ENCODE peak calls at places on chromosomes 12 and 14, in nine cellular contexts. D is foreskin fibroblast; P is Calu3; H is Caco-2; V is HT-29; I is activated CD4-positive, alpha-beta T cell treated with anti-CD3 and anti-CD28 coated beads, Interleukin-2, amount 50 U/mL, for 1 hour; F is adipocyte; Q is smooth muscle cell of the brain vasculature; W is tibial artery. E is an unnamed sample.
A peak's percentile ranks its signal among the peaks of the same experiment; 100 is the strongest.

GRCh38 chr14:93967637-93968250 is 8.6 kb downstream of the ASB2 start:
- DNase-seq in P (no peak), V (no peak), F (no peak), W (no peak), I (no peak), H (no peak), Q (no peak), D (no peak), E (no peak)

GRCh38 chr12:14272954-14273910 is 92.2 kb upstream of the ATF7IP start:
- DNase-seq in P (no peak), V (no peak), H (no peak), D (no peak), W (no peak), Q (no peak), F (no peak), I (no peak), E (no peak)

GRCh38 chr14:20805485-20805884 is 2.8 kb upstream of the RNASE1 start:
- DNase-seq in D (no peak), Q (no peak), F (no peak), P (no peak), I (no peak), W (no peak), V (no peak), H (no peak), E (no peak)

GRCh38 chr12:52865090-52865944 is 16.5 kb upstream of the KRT78 start:
- DNase-seq in I (no peak), Q (peak; percentile 52), F (peak; percentile 86), W (peak; percentile 56), V (peak; percentile 89), H (peak; percentile 83), P (peak; percentile 78), D (peak; percentile 82), E (no peak)

GRCh38 chr12:78683031-78683430 is 181.5 kb upstream of the SYT1 start:
- DNase-seq in W (no peak), Q (no peak), H (no peak), V (no peak), P (no peak), I (no peak), D (no peak), F (no peak), E (no peak)

GRCh38 chr12:117279606-117280005 is 81.8 kb downstream of the NOS1 start:
- DNase-seq in W (no peak), F (no peak), P (no peak), V (no peak), H (no peak), Q (no peak), I (no peak), D (no peak), E (no peak)

GRCh38 chr12:84661732-84662326 is 250.8 kb downstream of the SLC6A15 start:
- DNase-seq in Q (no peak), H (no peak), F (peak; percentile 55), V (no peak), P (no peak), W (no peak), D (peak; percentile 76), I (no peak), E (no peak)

GRCh38 chr12:51678086-51678724 is 87.2 kb downstream of the SCN8A start:
- DNase-seq in W (no peak), D (peak; percentile 82), P (peak; percentile 45), F (peak; percentile 63), Q (no peak), H (peak; percentile 64), I (peak; percentile 12), V (peak; percentile 70), E (no peak)

GRCh38 chr12:57889541-57889989 is 43.0 kb upstream of the CTDSP2 start:
- DNase-seq in D (peak; percentile 93), P (no peak), Q (no peak), W (peak; percentile 86), H (no peak), V (peak; percentile 16), I (no peak), F (peak; percentile 84), E (no peak)

GRCh38 chr14:76268013-76268376 is 107.9 kb upstream of the ESRRB start:
- DNase-seq in H (no peak), W (no peak), V (no peak), I (no peak), Q (no peak), F (no peak), P (no peak), D (no peak), E (no peak)

GRCh38 chr12:94571556-94571955 is 78.8 kb downstream of the TMCC3 start:
- DNase-seq in D (peak; percentile 78), V (peak; percentile 90), P (peak; percentile 83), F (no peak), H (peak; percentile 83), W (no peak), Q (peak; percentile 68), I (no peak), E (no peak)

GRCh38 chr12:56634837-56635538 is 4.9 kb upstream of the BAZ2A start:
- DNase-seq in F (peak; percentile 79), V (peak; percentile 92), Q (no peak), D (peak; percentile 96), P (peak; percentile 88), W (peak; percentile 67), I (peak; percentile 58), H (peak; percentile 90), E (peak; percentile 53)

GRCh38 chr12:51818567-51819300 is 29.8 kb downstream of the FIGNL2 start:
- DNase-seq in D (peak; percentile 92), W (no peak), H (no peak), F (peak; percentile 67), Q (no peak), P (no peak), I (no peak), V (no peak), E (no peak)

GRCh38 chr12:103783744-103784664 is 57.0 kb downstream of the NT5DC3 start:
- DNase-seq in I (no peak), W (no peak), V (no peak), H (no peak), Q (no peak), F (no peak), D (no peak), P (no peak), E (no peak)

GRCh38 chr12:52254180-52254964 is 20.1 kb upstream of the KRT86 start:
- DNase-seq in H (no peak), Q (no peak), V (no peak), I (no peak), D (no peak), P (peak; percentile 12), W (no peak), F (no peak), E (no peak)

GRCh38 chr12:108773798-108774788 is 42.8 kb upstream of the CORO1C start:
- DNase-seq in D (peak; percentile 88), F (peak; percentile 81), P (peak; percentile 57), W (peak; percentile 91), V (peak; percentile 83), I (no peak), H (no peak), Q (peak; percentile 46), E (no peak)

GRCh38 chr14:38042356-38042755 is 165.3 kb upstream of the SSTR1 start:
- DNase-seq in F (peak; percentile 79), H (no peak), I (no peak), V (peak; percentile 13), D (peak; percentile 77), P (no peak), W (no peak), Q (peak; percentile 3), E (no peak)

GRCh38 chr14:102930138-102930752 is 7.8 kb downstream of the AMN start:
- DNase-seq in Q (no peak), W (no peak), P (no peak), V (no peak), D (peak; percentile 30), I (no peak), F (peak; percentile 17), H (no peak), E (no peak)

GRCh38 chr12:107541001-107541400 is 144.6 kb upstream of the PWP1 start:
- DNase-seq in F (no peak), Q (no peak), D (no peak), V (no peak), P (no peak), I (no peak), W (no peak), H (no peak), E (no peak)

GRCh38 chr14:60204104-60204842 is 39.1 kb upstream of the DHRS7 start:
- DNase-seq in Q (no peak), D (no peak), I (no peak), W (no peak), V (no peak), P (no peak), F (no peak), H (no peak), E (no peak)

GRCh38 chr14:71918955-71919354 is 13.3 kb upstream of the RGS6 start:
- DNase-seq in V (no peak), F (no peak), W (no peak), H (no peak), I (no peak), Q (no peak), P (no peak), D (no peak), E (no peak)

GRCh38 chr14:106509176-106509575 is 982.8 kb downstream of the TMEM121 start:
- DNase-seq in F (no peak), V (no peak), W (no peak), I (no peak), D (no peak), P (no peak), H (no peak), Q (no peak), E (no peak)

GRCh38 chr12:46562625-46563228 is 190.2 kb upstream of the SLC38A2 start:
- DNase-seq in H (no peak), I (no peak), W (no peak), F (peak; percentile 91), V (no peak), P (no peak), D (peak; percentile 93), Q (no peak), E (no peak)

GRCh38 chr12:101877816-101878811 is 734 bp downstream of the DRAM1 start:
- DNase-seq in I (peak; percentile 2), W (peak; percentile 25), F (peak; percentile 66), Q (no peak), D (peak; percentile 60), V (peak; percentile 11), H (peak; percentile 42), P (peak; percentile 40), E (peak; percentile 8)

GRCh38 chr12:2768224-2768961 is 26.4 kb upstream of the FKBP4 start:
- DNase-seq in W (no peak), Q (no peak), V (no peak), P (no peak), F (no peak), D (no peak), H (no peak), I (no peak), E (no peak)

GRCh38 chr14:31993521-31993941 is 83.6 kb upstream of the ARHGAP5 start:
- DNase-seq in Q (no peak), P (no peak), W (no peak), V (peak; percentile 31), D (no peak), F (no peak), H (no peak), I (no peak), E (no peak)

GRCh38 chr12:49328816-49329215 is 5.8 kb downstream of the TROAP start:
- DNase-seq in D (no peak), W (no peak), Q (no peak), F (no peak), I (no peak), P (no peak), H (no peak), V (no peak), E (no peak)

GRCh38 chr14:36096090-36096489 is 80.4 kb downstream of the PTCSC3 start:
- DNase-seq in V (no peak), I (no peak), P (no peak), D (peak; percentile 24), W (no peak), H (no peak), Q (no peak), F (no peak), E (no peak)

GRCh38 chr12:94618995-94619695 is 31.2 kb downstream of the TMCC3 start:
- DNase-seq in D (peak; percentile 94), F (peak; percentile 46), H (no peak), Q (no peak), P (no peak), I (no peak), W (no peak), V (no peak), E (no peak)

GRCh38 chr14:100391777-100392176 is 68.6 kb downstream of the SLC25A47 start:
- DNase-seq in F (peak; percentile 59), Q (no peak), H (no peak), W (no peak), D (peak; percentile 84), P (no peak), I (no peak), V (no peak), E (no peak)

GRCh38 chr14:98578204-98578603 is 693.8 kb downstream of the BCL11B start:
- DNase-seq in H (no peak), F (no peak), V (no peak), D (peak; percentile 1), P (no peak), I (no peak), W (no peak), Q (no peak), E (no peak)